ENCODE peak calls at places on chromosomes 16 and 17, in five cellular contexts. Y is foreskin fibroblast, E is transverse colon, N is fibroblast of pulmonary artery, C is tibial nerve. O is an unnamed sample.

GRCh38 chr17:77216435-77216980 is 75.7 kb downstream of the SEC14L1 start:
- DNase-seq in Y (no peak), E (no peak), N (no peak), C (no peak), O (no peak)

GRCh38 chr17:27573971-27574525 is 56.9 kb upstream of the LGALS9 start:
- DNase-seq in Y (peak), E (no peak), N (peak), C (no peak), O (no peak)

GRCh38 chr17:31492880-31493655 is 101.6 kb downstream of the RAB11FIP4 start:
- DNase-seq in Y (no peak), E (peak), N (no peak), C (peak), O (no peak)

GRCh38 chr17:48486557-48486956 is 44.3 kb downstream of the HOXB1 start:
- DNase-seq in Y (peak), E (no peak), N (peak), C (no peak), O (no peak)

GRCh38 chr16:66020642-66021041 is 345.8 kb upstream of the CDH5 start:
- DNase-seq in Y (no peak), E (no peak), N (no peak), C (no peak), O (no peak)

GRCh38 chr16:58225965-58226602 is 28.2 kb upstream of the CSNK2A2 start:
- DNase-seq in Y (no peak), E (no peak), N (no peak), C (no peak), O (no peak)

GRCh38 chr16:26569793-26570192 is 496.9 kb upstream of the C16orf82 start:
- DNase-seq in Y (no peak), E (no peak), N (no peak), C (no peak), O (no peak)

GRCh38 chr16:2856061-2856670 is 1.8 kb downstream of the PRSS22 start:
- DNase-seq in Y (no peak), E (peak), N (no peak), C (no peak), O (no peak)

GRCh38 chr17:80843741-80844156 is 147.9 kb upstream of the CHMP6 start:
- DNase-seq in Y (no peak), E (no peak), N (no peak), C (no peak), O (no peak)
- TF ChIP-seq CTCF in Y (no peak), E (no peak), N (no peak), C (no peak), O (no peak)

DNA sequence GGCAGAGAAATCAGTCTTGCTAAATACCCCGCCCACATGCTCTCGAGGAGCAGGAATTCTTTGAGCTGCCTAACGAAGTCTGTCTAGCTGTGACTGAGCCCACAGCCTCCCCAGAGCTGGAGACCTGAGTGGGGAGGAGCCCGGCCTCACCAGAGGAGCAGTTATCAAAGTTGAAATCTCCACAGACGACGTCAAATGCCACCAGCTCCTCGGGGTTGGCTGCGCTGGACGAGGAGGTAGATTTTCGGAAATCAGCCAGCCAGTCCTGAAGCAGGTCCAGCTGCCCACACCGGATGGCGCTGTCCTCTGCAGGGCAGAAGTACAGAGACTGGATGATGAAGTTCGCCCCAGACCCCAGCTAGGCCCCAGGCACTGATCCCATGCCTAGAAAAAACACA is 53.8 kb downstream of the PRMT7 start:
- DNase-seq in Y (no peak), E (no peak), N (peak), C (no peak), O (no peak)
- TF ChIP-seq CTCF in Y (no peak), E (no peak), N (peak), C (no peak), O (no peak)

GRCh38 chr16:69085032-69085695 is 20.3 kb upstream of the HAS3 start:
- DNase-seq in Y (no peak), E (no peak), N (no peak), C (no peak), O (no peak)

GRCh38 chr16:69084301-69084700 is 21.2 kb upstream of the HAS3 start:
- DNase-seq in Y (peak), E (no peak), N (peak), C (no peak), O (no peak)

GRCh38 chr16:69088684-69089083 is 16.8 kb upstream of the HAS3 start:
- DNase-seq in Y (no peak), E (no peak), N (no peak), C (no peak), O (no peak)

GRCh38 chr16:69087161-69087581 is 18.3 kb upstream of the HAS3 start:
- DNase-seq in Y (no peak), E (no peak), N (peak), C (no peak), O (no peak)

GRCh38 chr16:69083306-69083941 is 22.0 kb upstream of the HAS3 start:
- DNase-seq in Y (no peak), E (no peak), N (no peak), C (no peak), O (no peak)
- TF ChIP-seq CTCF in Y (no peak), E (no peak), N (peak), C (no peak), O (no peak)

DNA sequence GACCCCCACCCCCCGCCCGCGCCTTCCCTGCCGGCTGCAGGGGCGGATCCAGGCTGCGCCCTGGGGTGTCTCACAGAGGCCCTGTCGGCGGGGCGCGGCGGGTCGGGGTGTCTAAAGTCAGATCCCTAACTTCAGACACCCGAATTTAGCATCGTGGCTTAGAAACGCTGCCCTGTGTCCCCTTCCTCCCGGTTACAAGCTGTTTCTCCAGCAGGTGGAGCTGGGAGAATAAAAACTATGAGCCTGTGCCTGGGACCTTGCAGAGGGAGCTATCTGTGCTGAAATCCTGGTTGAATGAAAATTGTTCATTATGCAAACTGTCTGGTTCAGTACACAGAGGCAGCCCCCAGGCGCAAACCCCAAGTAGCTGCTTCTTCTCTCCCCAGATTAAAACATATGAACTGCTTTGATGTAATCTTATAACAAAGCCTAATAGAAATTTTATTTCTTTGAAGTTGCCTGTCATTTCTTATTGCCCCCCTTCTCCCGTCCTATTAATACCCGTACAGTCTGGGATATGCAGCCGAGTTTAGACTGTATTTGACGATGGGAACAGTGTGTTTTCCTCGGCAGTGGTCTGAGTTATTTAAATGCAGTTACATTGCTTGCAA is 79.0 kb downstream of the RPA1 start:
- DNase-seq in Y (peak), E (peak), N (peak), C (peak), O (no peak)
- TF ChIP-seq CTCF in Y (peak), E (peak), N (peak), C (peak), O (peak)

GRCh38 chr16:85979605-85980004 is 80.6 kb downstream of the IRF8 start:
- DNase-seq in Y (no peak), E (peak), N (no peak), C (no peak), O (no peak)
- TF ChIP-seq CTCF in Y (no peak), E (peak), N (no peak), C (no peak), O (no peak)

GRCh38 chr17:39754161-39754957 is 16.6 kb downstream of the GRB7 start:
- DNase-seq in Y (peak), E (peak), N (peak), C (peak), O (peak)
- TF ChIP-seq CTCF in Y (peak), E (peak), N (peak), C (peak), O (peak)

GRCh38 chr17:40313660-40314556 is 4.9 kb downstream of the RARA start:
- DNase-seq in Y (no peak), E (no peak), N (no peak), C (no peak), O (no peak)

GRCh38 chr17:40312893-40313659 is 4.1 kb downstream of the RARA start:
- DNase-seq in Y (no peak), E (no peak), N (no peak), C (no peak), O (no peak)

GRCh38 chr17:40315206-40315605 is 6.2 kb downstream of the RARA start:
- DNase-seq in Y (no peak), E (no peak), N (no peak), C (no peak), O (no peak)

GRCh38 chr17:40315678-40316570 is 6.9 kb downstream of the RARA start:
- DNase-seq in Y (no peak), E (no peak), N (no peak), C (no peak), O (no peak)

DNA sequence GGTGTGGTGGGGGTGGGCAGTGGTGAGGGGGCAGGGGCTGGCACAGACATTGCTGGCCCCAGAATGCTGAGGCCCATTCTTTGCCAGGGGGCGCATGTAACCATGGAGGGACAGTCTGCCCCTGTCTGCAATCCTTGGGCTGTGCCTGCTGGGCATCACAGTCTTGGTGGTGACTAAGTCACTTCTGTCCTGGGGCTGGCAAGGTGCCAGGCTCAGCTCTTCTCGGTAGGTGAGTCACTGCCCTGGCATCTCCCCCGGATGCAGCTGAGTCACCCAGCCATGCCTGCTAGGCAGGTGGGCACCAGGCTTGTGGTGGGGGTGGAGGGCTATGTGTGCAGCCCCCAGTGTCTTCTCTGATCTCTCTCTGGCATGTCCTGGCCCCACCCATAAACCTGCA is 5.6 kb downstream of the RARA start:
- DNase-seq in Y (peak), E (peak), N (peak), C (no peak), O (no peak)
- TF ChIP-seq CTCF in Y (no peak), E (no peak), N (no peak), C (no peak), O (no peak)